ENCODE peak calls at places on chromosomes 6 and 20, in eight cellular contexts. U is HCT116, H is heart left ventricle, J is mammary epithelial cell, I is stomach, N is transverse colon, D is colonic mucosa, Y is IMR-90. X is an unnamed sample.

GRCh38 chr6:13554929-13555333 is 19.5 kb upstream of the SIRT5 start:
- DNase-seq in Y (peak; percentile 13), J (no peak), N (no peak), D (no peak), H (peak; percentile 74), U (no peak), I (no peak), X (no peak)

GRCh38 chr20:17042122-17042521 is 184.7 kb upstream of the PCSK2 start:
- DNase-seq in N (no peak), J (no peak), Y (no peak), D (no peak), H (no peak), U (no peak), I (no peak), X (no peak)

GRCh38 chr6:29976588-29977424 is 34.5 kb downstream of the HLA-A start:
- DNase-seq in J (peak; percentile 70), H (peak; percentile 92), N (peak; percentile 84), D (peak; percentile 87), Y (peak; percentile 72), I (peak; percentile 84), U (peak; percentile 57), X (peak; percentile 90)

GRCh38 chr6:100592929-100593328 is 128.2 kb upstream of the SIM1 start:
- DNase-seq in J (no peak), D (no peak), Y (no peak), U (no peak), I (no peak), H (no peak), N (no peak), X (no peak)

GRCh38 chr20:3871549-3872265 is 17.5 kb upstream of the PANK2 start:
- DNase-seq in I (no peak), U (no peak), D (no peak), Y (no peak), H (no peak), N (no peak), J (peak; percentile 75), X (no peak)

GRCh38 chr6:139368661-139369060 is 5.8 kb downstream of the CITED2 start:
- DNase-seq in H (no peak), N (no peak), U (no peak), I (no peak), J (no peak), D (no peak), Y (no peak), X (no peak)

GRCh38 chr6:106501836-106502447 is 127.4 kb downstream of the RTN4IP1 start:
- DNase-seq in Y (no peak), H (no peak), U (no peak), I (no peak), N (no peak), J (no peak), D (no peak), X (no peak)

GRCh38 chr6:35050291-35050987 is 90.7 kb downstream of the TCP11 start:
- DNase-seq in J (no peak), I (no peak), H (no peak), D (no peak), N (no peak), Y (no peak), U (no peak), X (no peak)

GRCh38 chr20:29876911-29877285 is 1380.6 kb upstream of the DEFB115 start:
- DNase-seq in N (peak; percentile 7), J (no peak), I (no peak), H (peak; percentile 51), Y (no peak), D (no peak), U (no peak), X (no peak)

GRCh38 chr20:47360207-47360488 is 3.6 kb upstream of the ZMYND8 start:
- DNase-seq in U (no peak), I (peak; percentile 54), J (peak; percentile 95), H (no peak), Y (peak; percentile 64), D (peak; percentile 75), N (peak; percentile 53), X (no peak)

GRCh38 chr20:14401479-14402138 is 64.2 kb upstream of the FLRT3 start:
- DNase-seq in H (no peak), D (peak; percentile 19), N (no peak), J (no peak), U (no peak), I (no peak), Y (no peak), X (no peak)

GRCh38 chr6:152952866-152953509 is 29.9 kb downstream of the FBXO5 start:
- DNase-seq in Y (peak; percentile 63), U (peak; percentile 32), D (no peak), J (peak; percentile 20), H (no peak), N (no peak), I (no peak), X (no peak)

GRCh38 chr6:108727966-108728730 is 120.1 kb upstream of the ARMC2 start:
- DNase-seq in D (no peak), I (no peak), Y (no peak), H (no peak), N (no peak), U (no peak), J (no peak), X (no peak)

GRCh38 chr6:37170273-37171140 is 555 bp downstream of the PIM1 start:
- DNase-seq in Y (peak; percentile 28), J (peak; percentile 38), I (peak; percentile 50), D (peak; percentile 53), N (peak; percentile 59), U (no peak), H (peak; percentile 84), X (peak; percentile 84)

GRCh38 chr6:166747644-166748595 is 120.9 kb upstream of the RPS6KA2 start:
- DNase-seq in I (no peak), U (no peak), Y (no peak), N (no peak), J (no peak), D (no peak), H (no peak), X (no peak)

GRCh38 chr6:155645328-155645727 is 189.7 kb upstream of the NOX3 start:
- DNase-seq in I (no peak), U (no peak), Y (peak; percentile 62), J (peak; percentile 14), H (no peak), N (no peak), D (no peak), X (no peak)

GRCh38 chr6:64998173-64998572 is 708.9 kb downstream of the EYS start:
- DNase-seq in D (no peak), H (no peak), N (no peak), I (no peak), U (no peak), Y (no peak), J (no peak), X (no peak)

GRCh38 chr6:73747293-73747692 is 51.3 kb downstream of the CD109 start:
- DNase-seq in U (no peak), D (no peak), J (no peak), H (no peak), Y (no peak), I (no peak), N (no peak), X (no peak)

GRCh38 chr20:14441201-14441600 is 103.8 kb upstream of the FLRT3 start:
- DNase-seq in I (no peak), N (no peak), U (no peak), D (no peak), H (no peak), J (peak; percentile 67), Y (peak; percentile 68), X (no peak)

GRCh38 chr6:25017932-25018581 is 82.3 kb upstream of the RIPOR2 start:
- DNase-seq in N (peak; percentile 74), U (peak; percentile 53), H (peak; percentile 69), I (peak; percentile 86), D (peak; percentile 48), J (peak; percentile 78), Y (peak; percentile 65), X (no peak)

GRCh38 chr6:2956930-2957329 is 14.4 kb downstream of the SERPINB6 start:
- DNase-seq in J (no peak), N (no peak), U (no peak), D (no peak), I (no peak), Y (no peak), H (no peak), X (no peak)

GRCh38 chr6:17012421-17013225 is 89.2 kb upstream of the STMND1 start:
- DNase-seq in N (peak; percentile 10), U (no peak), H (no peak), D (no peak), Y (peak; percentile 65), J (peak; percentile 16), I (no peak), X (no peak)
- H3K27ac ChIP-seq in N (peak overlapping the region; percentile 70), U (no peak overlapping the region), H (no peak overlapping the region), D (no peak overlapping the region), Y (peak overlapping the region; percentile 70), J (no peak overlapping the region), I (no peak overlapping the region), X (no peak overlapping the region)

GRCh38 chr6:10534418-10534760 is 13.2 kb downstream of the GCNT2 start:
- DNase-seq in U (no peak), I (no peak), N (no peak), Y (no peak), J (no peak), D (no peak), H (no peak), X (no peak)
- H3K4me1 ChIP-seq in U (no peaks in the 10 kb centered on the region), I (peaks cover 30% of the 10 kb centered on the region), N (peaks cover 11% of the 10 kb centered on the region), Y (no peaks in the 10 kb centered on the region), J (no peaks in the 10 kb centered on the region), D (no peaks in the 10 kb centered on the region), H (peaks cover 22% of the 10 kb centered on the region), X (no peaks in the 10 kb centered on the region)

DNA sequence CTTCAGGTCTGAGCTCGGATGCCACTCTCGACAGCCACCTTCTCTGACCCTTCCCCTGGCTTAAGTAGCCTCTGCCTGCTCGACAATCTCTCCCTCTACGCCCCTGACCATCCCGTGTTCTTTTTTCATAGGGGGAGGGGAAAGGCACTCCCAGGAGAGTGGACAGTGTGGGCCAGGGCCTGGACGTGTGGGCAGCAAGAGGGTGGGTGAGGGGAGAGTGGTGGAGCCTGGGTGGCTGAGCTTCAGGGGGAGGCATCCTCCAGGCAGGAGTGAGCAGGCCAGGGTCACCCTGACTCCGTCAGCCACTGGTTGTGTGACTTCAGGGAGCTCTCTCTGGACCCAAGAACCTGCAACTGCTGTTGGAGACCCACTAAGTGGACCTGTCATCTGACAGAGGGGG is 92.7 kb downstream of the CEBPB start:
- DNase-seq in D (no peak), U (no peak), J (no peak), Y (no peak), H (no peak), I (no peak), N (no peak), X (no peak)
- H3K27ac ChIP-seq in D (peak overlapping the region; percentile 56), U (peak overlapping the region; percentile 91), J (no peak overlapping the region), Y (peak overlapping the region; percentile 96), H (no peak overlapping the region), I (peak overlapping the region; percentile 75), N (peak overlapping the region; percentile 78), X (peak overlapping the region; percentile 94)

GRCh38 chr6:125192610-125192930 is 39.0 kb downstream of the TPD52L1 start:
- DNase-seq in D (no peak), Y (no peak), I (no peak), H (no peak), U (no peak), N (no peak), J (no peak), X (no peak)

GRCh38 chr6:125196613-125197012 is 43.0 kb downstream of the TPD52L1 start:
- DNase-seq in H (no peak), N (no peak), I (no peak), J (no peak), U (no peak), D (no peak), Y (no peak), X (no peak)

GRCh38 chr6:125193208-125193607 is 39.6 kb downstream of the TPD52L1 start:
- DNase-seq in Y (no peak), U (no peak), D (peak; percentile 42), I (no peak), J (peak; percentile 87), N (peak; percentile 26), H (no peak), X (no peak)

GRCh38 chr6:125195526-125195925 is 42.0 kb downstream of the TPD52L1 start:
- DNase-seq in D (no peak), N (no peak), J (no peak), Y (no peak), U (no peak), I (no peak), H (no peak), X (no peak)

GRCh38 chr6:125194980-125195379 is 41.4 kb downstream of the TPD52L1 start:
- DNase-seq in N (no peak), J (no peak), H (no peak), D (no peak), U (no peak), Y (no peak), I (no peak), X (no peak)
- H3K4me1 ChIP-seq in N (peaks cover 20% of the 10 kb centered on the region), J (peaks cover 35% of the 10 kb centered on the region), H (peaks cover 57% of the 10 kb centered on the region), D (no peaks in the 10 kb centered on the region), U (peaks cover 61% of the 10 kb centered on the region), Y (peaks cover 10% of the 10 kb centered on the region), I (peaks cover 26% of the 10 kb centered on the region), X (peaks cover 81% of the 10 kb centered on the region)

X was measured in suprapubic skin.